ENCODE peak calls at places on chromosomes 5 and 9, in eight cellular contexts. W, P, M, Z, Y, T, C and D are unnamed samples.

GRCh38 chr9:118059520-118060278 is 355.5 kb downstream of the TLR4 start:
- DNase-seq in Y (no peak), C (peak), Z (no peak), T (no peak), P (no peak), W (no peak), M (no peak), D (no peak)

GRCh38 chr5:40442346-40442745 is 237.4 kb upstream of the PTGER4 start:
- DNase-seq in P (no peak), Y (no peak), C (no peak), T (no peak), Z (no peak), W (no peak), M (no peak), D (no peak)

GRCh38 chr5:1824109-1824821 is 23.1 kb downstream of the NDUFS6 start:
- DNase-seq in T (no peak), C (no peak), P (peak), W (no peak), Y (no peak), M (no peak), Z (no peak), D (no peak)

GRCh38 chr9:85900504-85901201 is 40.3 kb upstream of the NAA35 start:
- DNase-seq in Y (no peak), Z (peak), P (no peak), W (no peak), C (peak), T (peak), M (no peak), D (peak)

GRCh38 chr9:4497855-4498254 is 7.6 kb downstream of the SLC1A1 start:
- DNase-seq in Z (no peak), W (no peak), C (no peak), P (no peak), T (no peak), M (no peak), Y (no peak), D (no peak)

GRCh38 chr5:57889558-57889957 is 406.9 kb upstream of the ACTBL2 start:
- DNase-seq in P (no peak), M (no peak), Z (no peak), T (peak), C (peak), W (no peak), Y (no peak), D (peak)

GRCh38 chr5:67301285-67301904 is 104.8 kb upstream of the CD180 start:
- DNase-seq in T (no peak), Y (peak), C (peak), P (no peak), M (peak), Z (no peak), W (peak), D (no peak)

GRCh38 chr9:12790026-12790425 is 15.2 kb downstream of the LURAP1L start:
- DNase-seq in M (no peak), Z (no peak), P (no peak), C (no peak), T (no peak), Y (no peak), W (no peak), D (no peak)

GRCh38 chr9:73880101-73880500 is 617.0 kb upstream of the RORB start:
- DNase-seq in C (no peak), P (no peak), M (no peak), W (no peak), Z (no peak), Y (no peak), T (no peak), D (no peak)

GRCh38 chr5:177040814-177041410 is 18.4 kb downstream of the ZNF346 start:
- DNase-seq in W (no peak), T (no peak), Z (no peak), P (no peak), C (peak), Y (no peak), M (no peak), D (no peak)

DNA sequence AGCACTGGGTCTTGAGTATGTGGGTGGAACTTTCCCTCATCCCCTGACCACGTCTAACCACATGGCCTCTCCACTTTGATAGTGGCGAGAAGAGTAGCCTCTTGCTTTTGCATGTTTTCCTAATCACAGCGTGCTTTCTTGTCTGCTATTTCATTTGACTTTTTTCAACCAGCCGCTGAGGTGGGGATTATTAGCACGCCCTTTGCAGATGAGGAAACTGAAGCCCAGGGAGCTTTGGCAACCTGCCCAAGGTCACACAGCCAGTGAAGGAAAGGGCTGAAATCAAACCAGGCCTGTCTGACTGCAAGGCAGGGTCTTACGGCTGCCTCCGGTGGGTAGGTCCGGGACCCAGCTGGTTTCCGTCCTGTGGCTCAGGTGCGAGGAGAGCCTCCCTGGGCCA is 106.5 kb upstream of the MSX2 start:
- DNase-seq in P (no peak), M (no peak), Y (no peak), Z (peak), C (no peak), W (no peak), T (no peak), D (no peak)
- H3K27ac ChIP-seq in P (no peak), M (no peak), Y (no peak), Z (peak), C (peak), W (no peak), T (no peak), D (no peak)

DNA sequence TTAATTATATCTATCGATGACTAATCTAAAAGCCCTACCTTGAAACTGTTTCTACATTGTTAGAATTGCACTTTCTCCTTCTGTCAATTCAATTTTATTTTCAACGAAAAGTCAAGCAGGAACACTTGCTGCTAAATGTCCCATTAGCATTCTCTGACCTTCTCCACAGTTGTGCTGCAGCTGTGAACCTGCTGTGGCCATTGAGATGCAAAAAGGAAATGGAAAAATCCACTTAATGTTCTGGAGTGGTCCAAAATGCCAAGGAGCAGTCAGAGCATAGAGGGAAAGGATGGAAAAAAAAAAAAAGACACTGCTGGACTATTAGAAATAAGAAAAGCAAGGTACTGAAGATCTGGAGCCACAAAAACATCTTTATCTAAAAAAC is 78.6 kb downstream of the OR2K2 start:
- DNase-seq in C (no peak), Z (no peak), T (no peak), P (no peak), Y (no peak), W (no peak), M (no peak), D (no peak)
- H3K4me3 ChIP-seq in C (no peak), Z (no peak), T (no peak), P (no peak), Y (no peak), W (no peak), M (no peak), D (no peak)

GRCh38 chr9:102631559-102631958 is 363.6 kb upstream of the CYLC2 start:
- DNase-seq in T (no peak), W (no peak), M (no peak), P (no peak), Y (no peak), Z (no peak), C (no peak), D (no peak)
- TF ChIP-seq CTCF in T (peak), W (no peak), M (no peak), P (peak), Y (no peak), Z (peak), C (no peak), D (peak)

DNA sequence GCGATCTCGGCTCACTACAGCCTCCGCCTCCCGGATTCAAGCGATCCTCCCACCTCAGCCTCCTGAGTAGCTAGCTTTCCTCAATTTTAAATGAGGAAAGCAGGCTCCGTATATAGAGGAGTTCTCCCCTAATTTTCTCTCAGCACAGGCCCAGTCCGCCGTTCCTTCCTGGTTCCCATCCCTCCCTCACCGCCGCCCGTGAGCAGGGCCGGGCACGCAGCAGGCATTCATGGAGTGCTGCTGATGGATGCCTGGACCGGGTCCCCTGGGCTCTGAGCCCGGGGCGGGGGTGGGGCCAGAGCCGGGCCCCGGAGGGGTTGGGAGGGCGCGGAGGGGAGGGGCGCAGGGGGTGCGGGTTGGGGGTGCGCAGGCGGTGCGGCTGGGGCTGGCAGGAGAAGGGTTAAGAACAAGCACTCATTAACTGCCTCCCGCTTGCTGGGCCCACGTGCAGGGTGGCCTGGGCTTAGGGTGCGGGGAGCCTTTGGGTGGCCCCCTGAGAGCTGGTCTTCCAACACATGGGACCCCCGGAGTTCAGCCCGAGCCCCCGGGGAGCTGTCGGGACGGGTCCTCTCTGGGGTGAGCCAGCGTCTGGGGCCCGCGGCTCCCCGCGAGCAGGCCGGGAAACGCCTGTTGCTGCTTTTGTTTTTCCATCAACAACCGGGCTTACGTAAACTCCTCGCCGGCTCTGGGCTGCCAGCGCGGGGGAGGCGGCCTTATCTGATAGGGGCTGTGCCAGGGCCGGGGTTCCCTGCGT is 33.7 kb downstream of the LHX2 start:
- DNase-seq in Y (peak), P (peak), T (no peak), C (peak), W (peak), Z (peak), M (no peak), D (no peak)
- H3K27ac ChIP-seq in Y (no peak), P (no peak), T (no peak), C (no peak), W (no peak), Z (no peak), M (no peak), D (no peak)

GRCh38 chr5:73196201-73196600 is 23.2 kb downstream of the TMEM174 start:
- DNase-seq in W (no peak), M (no peak), Y (no peak), P (no peak), C (no peak), T (no peak), Z (no peak), D (no peak)

GRCh38 chr5:73199671-73200070 is 26.7 kb downstream of the TMEM174 start:
- DNase-seq in P (no peak), T (no peak), W (no peak), M (no peak), C (no peak), Z (no peak), Y (no peak), D (no peak)

GRCh38 chr5:73198833-73199592 is 26.0 kb downstream of the TMEM174 start:
- DNase-seq in M (no peak), P (no peak), W (no peak), Z (no peak), C (no peak), T (no peak), Y (no peak), D (no peak)

GRCh38 chr5:73201547-73202513 is 28.8 kb downstream of the TMEM174 start:
- DNase-seq in Y (peak), P (peak), Z (peak), C (peak), M (peak), T (peak), W (peak), D (peak)

GRCh38 chr5:73197637-73198257 is 24.8 kb downstream of the TMEM174 start:
- DNase-seq in Y (no peak), P (no peak), T (no peak), Z (no peak), C (no peak), M (no peak), W (no peak), D (no peak)
- H3K4me3 ChIP-seq in Y (no peak), P (no peak), T (no peak), Z (no peak), C (no peak), M (no peak), W (no peak), D (no peak)

DNA sequence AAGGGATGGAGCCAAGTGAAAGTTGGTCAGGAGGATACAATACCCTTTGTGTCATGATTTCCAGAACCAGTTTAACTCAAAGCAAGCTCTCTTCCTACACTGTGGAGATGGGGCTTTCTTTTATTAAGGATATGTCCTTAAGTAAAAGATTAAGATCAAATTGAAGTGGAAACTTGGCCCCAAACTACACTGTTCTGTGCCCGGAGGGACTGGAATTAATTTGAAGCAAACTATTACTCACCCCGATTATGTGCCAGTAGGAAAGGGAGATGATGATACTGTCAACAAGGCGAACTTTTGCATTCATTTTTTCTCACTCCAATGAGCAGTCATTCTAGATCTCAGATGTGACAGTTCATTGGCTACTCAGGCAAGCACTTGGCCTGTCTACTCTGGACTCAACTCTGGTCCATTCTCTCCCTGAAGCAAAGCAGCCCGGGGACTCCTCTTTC is 186.7 kb downstream of the NTRK2 start:
- DNase-seq in P (no peak), C (no peak), Y (no peak), Z (no peak), T (no peak), M (no peak), W (no peak), D (no peak)
- TF ChIP-seq CTCF in P (no peak), C (no peak), Y (no peak), Z (no peak), T (no peak), M (no peak), W (no peak), D (no peak)

DNA sequence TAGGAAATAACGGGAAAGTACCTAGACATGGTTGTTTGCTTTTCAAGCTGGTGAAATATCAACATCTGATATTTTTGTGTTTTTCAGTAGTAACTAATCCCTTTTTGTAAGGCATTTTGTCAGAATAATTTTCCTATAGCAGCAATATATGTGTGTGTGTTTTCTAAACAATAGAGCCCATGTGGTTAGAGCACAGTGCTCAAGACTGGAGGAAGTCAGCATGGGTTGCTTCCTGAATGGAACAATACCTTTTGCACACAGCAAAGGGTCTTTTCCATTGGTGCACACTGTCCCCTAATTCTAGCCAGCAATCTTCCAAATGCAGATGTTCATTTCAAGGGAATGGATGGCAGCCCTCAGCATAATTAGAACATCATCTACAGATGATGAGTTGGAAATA is 270.1 kb downstream of the AOPEP start:
- DNase-seq in W (no peak), M (no peak), T (no peak), P (no peak), Z (no peak), C (no peak), Y (no peak), D (no peak)
- H3K27ac ChIP-seq in W (peak), M (peak), T (no peak), P (peak), Z (peak), C (peak), Y (peak), D (no peak)

GRCh38 chr5:174414315-174414710 is 310.1 kb upstream of the MSX2 start:
- DNase-seq in W (no peak), P (no peak), M (no peak), C (no peak), Y (no peak), T (no peak), Z (no peak), D (no peak)
- H3K4me3 ChIP-seq in W (no peak), P (no peak), M (no peak), C (no peak), Y (no peak), T (no peak), Z (no peak), D (no peak)